ENCODE peak calls at places on chromosomes 6 and 20, in ten cellular contexts. F is spleen, W is esophagus squamous epithelium, K is HepG2, M is Peyer's patch, E is IMR-90, Z is stomach, O is adrenal gland, G is body of pancreas, H is endothelial cell of umbilical vein. D is an unnamed sample.

GRCh38 chr6:117533775-117534174 is 51.3 kb downstream of the DCBLD1 start:
- DNase-seq in O (no peak), G (no peak), M (no peak), H (no peak), E (no peak), W (no peak), F (no peak), K (no peak), Z (no peak), D (no peak)

GRCh38 chr6:152598858-152599537 is 38.2 kb downstream of the SYNE1 start:
- DNase-seq in Z (no peak), G (no peak), O (no peak), H (peak), K (no peak), F (no peak), W (no peak), E (peak), M (no peak), D (no peak)

GRCh38 chr6:34383171-34383631 is 9.3 kb downstream of the NUDT3 start:
- DNase-seq in G (no peak), M (no peak), W (no peak), K (peak), F (no peak), E (peak), Z (no peak), H (no peak), O (no peak), D (peak)

GRCh38 chr20:4813839-4814695 is 92.4 kb downstream of the PRND start:
- DNase-seq in F (peak), E (no peak), M (peak), Z (no peak), G (peak), H (peak), K (no peak), W (peak), O (no peak), D (no peak)

GRCh38 chr6:170203212-170203611 is 87.7 kb downstream of the DLL1 start:
- DNase-seq in F (no peak), M (no peak), Z (no peak), H (no peak), K (no peak), W (no peak), O (peak), E (no peak), G (no peak), D (no peak)

GRCh38 chr6:42026540-42026939 is 23.8 kb upstream of the TAF8 start:
- DNase-seq in K (no peak), W (no peak), H (no peak), G (no peak), O (no peak), Z (no peak), M (no peak), F (peak), E (no peak), D (no peak)

GRCh38 chr20:57573893-57574292 is 13.0 kb downstream of the PCK1 start:
- DNase-seq in O (no peak), K (no peak), H (no peak), G (no peak), E (no peak), Z (no peak), W (no peak), M (no peak), F (peak), D (no peak)

GRCh38 chr6:14401181-14401745 is 283.7 kb downstream of the CD83 start:
- DNase-seq in W (no peak), M (no peak), G (no peak), F (no peak), K (no peak), H (no peak), E (no peak), Z (no peak), O (no peak), D (no peak)

DNA sequence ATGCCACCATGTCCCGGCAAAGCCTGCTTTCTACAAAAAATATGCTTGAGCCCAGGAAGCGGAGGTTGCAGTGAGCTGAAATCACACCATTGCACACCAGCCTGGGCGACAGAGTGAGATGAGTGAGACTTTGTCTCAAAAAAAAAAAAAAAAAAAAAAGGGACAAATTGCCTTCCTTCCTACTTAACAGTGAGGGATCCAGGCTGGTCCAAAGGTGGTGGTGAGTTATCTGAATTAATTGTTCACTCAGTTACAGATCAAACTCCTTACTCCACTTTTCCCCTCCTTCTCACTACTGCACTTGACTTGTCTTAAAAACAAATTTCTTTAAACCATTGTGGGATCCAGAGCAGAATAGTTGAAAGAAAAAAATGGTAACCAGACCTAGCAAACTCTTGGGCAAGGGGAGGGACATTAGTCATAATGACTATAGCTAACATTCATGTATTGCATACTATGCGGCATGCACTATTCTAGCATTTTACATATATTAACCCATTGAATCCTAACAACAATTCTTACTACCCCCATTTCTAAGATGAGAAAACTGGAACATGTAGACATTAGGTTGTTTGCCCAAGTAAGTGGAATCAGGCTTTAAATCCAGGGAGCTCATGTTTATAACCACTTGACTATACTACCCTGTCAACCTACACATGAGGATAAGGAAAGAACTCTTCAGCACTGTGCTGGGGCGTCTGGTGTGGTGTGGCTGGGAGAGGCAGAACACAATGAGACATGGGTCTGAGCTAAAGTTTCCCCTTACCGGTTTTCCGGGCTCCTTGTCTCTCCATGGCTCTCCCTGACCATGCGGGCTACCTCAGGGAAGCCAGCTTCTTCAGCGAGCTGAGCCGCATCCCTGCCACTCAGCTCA is 1.5 kb downstream of the GPANK1 start:
- DNase-seq in F (no peak), M (no peak), K (no peak), G (no peak), Z (no peak), O (no peak), H (no peak), E (peak), W (no peak), D (no peak)
- H3K27ac ChIP-seq in F (no peak), M (peak), K (peak), G (peak), Z (peak), O (peak), H (peak), E (peak), W (peak), D (peak)

GRCh38 chr6:109443425-109443950 is 3.0 kb downstream of the SMPD2 start:
- DNase-seq in G (no peak), F (no peak), O (no peak), W (no peak), H (no peak), K (no peak), M (no peak), E (no peak), Z (no peak), D (no peak)
- TF ChIP-seq POLR2A in G (no peak), F (no peak), O (no peak), W (no peak), H (no peak), K (no peak), M (no peak), E (no peak), Z (no peak), D (no peak)

GRCh38 chr6:157708933-157709332 is 114.1 kb upstream of the SNX9 start:
- DNase-seq in E (no peak), F (no peak), M (no peak), K (no peak), G (no peak), H (no peak), W (no peak), Z (no peak), O (no peak), D (no peak)

GRCh38 chr6:157706883-157707282 is 116.2 kb upstream of the SNX9 start:
- DNase-seq in Z (no peak), G (no peak), H (no peak), W (no peak), M (no peak), F (no peak), O (no peak), K (no peak), E (no peak), D (no peak)

GRCh38 chr6:157707576-157707975 is 115.5 kb upstream of the SNX9 start:
- DNase-seq in F (no peak), M (no peak), K (no peak), O (no peak), Z (no peak), G (no peak), W (no peak), E (no peak), H (no peak), D (no peak)

GRCh38 chr6:157709514-157709913 is 113.5 kb upstream of the SNX9 start:
- DNase-seq in K (no peak), M (no peak), F (no peak), Z (no peak), O (no peak), W (no peak), E (no peak), H (no peak), G (no peak), D (no peak)

DNA sequence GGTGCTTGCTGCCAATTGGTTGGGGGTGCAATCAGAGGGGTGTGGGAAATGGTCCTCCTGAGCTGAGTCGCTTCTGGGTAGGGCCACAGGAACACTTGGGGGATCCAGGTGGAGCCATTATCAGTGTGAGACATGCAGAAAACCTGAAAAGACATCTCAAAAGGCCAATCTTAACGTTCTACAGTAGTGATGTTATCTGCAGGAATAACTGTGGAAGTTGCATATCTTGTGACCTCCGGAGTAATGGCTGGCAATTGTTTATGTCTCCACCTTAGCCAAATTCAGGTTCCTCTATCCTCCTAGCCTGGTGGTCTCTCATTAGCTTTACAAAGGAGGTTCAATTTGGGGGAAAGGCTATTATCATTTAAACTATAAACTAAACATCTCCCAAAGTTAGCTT is 114.8 kb upstream of the SNX9 start:
- DNase-seq in K (no peak), H (no peak), F (no peak), O (no peak), W (no peak), M (no peak), G (no peak), Z (no peak), E (no peak), D (no peak)
- H3K27ac ChIP-seq in K (no peak), H (no peak), F (no peak), O (no peak), W (no peak), M (no peak), G (no peak), Z (no peak), E (no peak), D (no peak)

GRCh38 chr20:23050847-23051627 is 1.6 kb upstream of the THBD start:
- DNase-seq in G (peak), Z (peak), M (no peak), H (peak), K (no peak), F (peak), E (peak), W (peak), O (peak), D (peak)
- TF ChIP-seq POLR2A in G (peak), Z (no peak), M (no peak), H (peak), K (no peak), F (no peak), E (no peak), W (no peak), O (no peak), D (no peak)

GRCh38 chr6:46772038-46772437 is 21.2 kb upstream of the MEP1A start:
- DNase-seq in M (no peak), O (no peak), F (no peak), Z (no peak), E (no peak), W (no peak), H (no peak), G (no peak), K (no peak), D (no peak)
- H3K27ac ChIP-seq in M (no peak), O (no peak), F (peak), Z (no peak), E (no peak), W (peak), H (no peak), G (no peak), K (no peak), D (no peak)

DNA sequence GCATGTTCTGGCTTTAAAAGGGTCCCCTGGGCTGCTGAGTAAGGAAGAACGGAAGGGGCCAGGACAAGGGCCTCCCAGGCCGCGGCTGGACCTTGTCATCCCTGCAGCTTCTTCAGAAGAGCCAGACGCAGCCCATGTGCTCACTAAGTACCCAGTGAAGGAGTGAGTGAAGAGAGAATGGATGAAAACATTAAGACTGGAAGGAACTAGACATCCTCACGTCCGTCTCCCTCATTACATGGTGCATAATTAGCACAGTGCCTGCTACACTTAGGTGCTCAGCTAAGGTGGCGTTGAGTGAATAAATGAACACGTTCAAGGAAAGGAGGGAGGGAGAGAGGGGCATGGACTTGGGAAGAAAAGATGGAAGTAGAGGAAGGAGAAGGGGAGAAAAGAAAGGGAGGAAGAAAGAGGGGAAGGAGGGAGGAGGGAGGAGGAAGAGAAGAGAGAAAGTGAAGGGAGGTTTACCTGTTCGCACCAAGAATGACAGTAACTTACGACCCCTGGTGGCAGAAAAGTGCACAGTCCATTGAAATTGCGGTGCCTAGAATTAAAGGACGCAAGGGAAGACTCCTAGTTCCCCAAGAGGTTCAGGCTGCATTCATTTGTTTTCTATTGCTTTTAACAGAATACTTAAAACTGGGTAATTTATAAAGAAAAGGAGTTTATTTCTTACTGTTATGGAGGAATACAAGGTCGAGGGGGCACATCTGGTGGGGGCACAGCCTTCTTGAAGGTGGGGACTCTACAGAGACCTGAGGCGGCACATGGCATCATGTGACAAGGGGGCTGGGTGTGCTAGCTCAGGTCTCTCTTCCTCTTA is 8.0 kb downstream of the TP53RK start:
- DNase-seq in F (no peak), K (peak), E (peak), W (no peak), H (peak), O (peak), Z (peak), M (peak), G (peak), D (peak)
- TF ChIP-seq POLR2A in F (no peak), K (no peak), E (no peak), W (no peak), H (no peak), O (no peak), Z (no peak), M (no peak), G (no peak), D (no peak)

GRCh38 chr6:74749211-74750142 is 456.4 kb downstream of the COL12A1 start:
- DNase-seq in M (no peak), E (no peak), Z (no peak), O (no peak), H (peak), G (no peak), K (no peak), W (no peak), F (no peak), D (no peak)
- H3K27ac ChIP-seq in M (no peak), E (no peak), Z (no peak), O (no peak), H (no peak), G (no peak), K (no peak), W (no peak), F (no peak), D (no peak)

DNA sequence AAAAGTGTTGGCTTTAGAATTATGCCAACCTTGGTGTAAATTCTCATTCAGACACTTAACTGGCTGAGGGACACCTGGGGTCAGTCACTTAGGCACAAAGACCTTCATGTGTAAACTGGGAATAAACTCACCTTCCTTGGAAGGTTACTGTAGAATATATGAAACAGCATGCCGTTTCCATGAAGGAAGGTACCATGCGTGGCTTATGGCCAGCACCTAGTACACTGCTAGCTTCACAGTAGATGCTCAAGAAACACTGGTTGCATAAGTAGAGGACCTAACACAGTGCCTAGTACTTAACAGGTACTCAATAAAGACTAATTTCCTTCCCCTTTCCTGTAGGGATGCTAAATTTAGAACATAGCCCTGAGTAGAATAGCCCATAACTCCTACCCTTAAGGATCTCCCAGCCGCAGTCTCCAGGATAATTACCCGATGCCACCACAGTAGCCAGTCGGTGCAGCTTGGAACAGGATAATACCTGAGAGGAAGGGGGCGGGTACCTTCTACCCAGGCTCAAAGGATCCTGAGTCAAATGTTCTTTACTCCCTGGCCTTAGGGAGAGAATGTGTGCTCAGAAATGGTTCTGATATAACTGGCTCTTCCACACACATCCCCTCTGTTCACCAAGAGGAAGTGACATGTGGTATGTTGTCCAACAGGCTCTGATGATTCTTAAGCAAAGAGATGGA is 3.6 kb downstream of the BCL2L1 start:
- DNase-seq in W (no peak), H (no peak), G (peak), Z (peak), K (no peak), F (no peak), E (no peak), M (no peak), O (no peak), D (no peak)
- TF ChIP-seq POLR2A in W (no peak), H (no peak), G (peak), Z (no peak), K (peak), F (no peak), E (no peak), M (peak), O (no peak), D (no peak)

GRCh38 chr6:156975414-156975813 is 198.2 kb downstream of the ARID1B start:
- DNase-seq in O (no peak), K (no peak), G (no peak), F (no peak), E (no peak), Z (no peak), W (no peak), H (no peak), M (no peak), D (no peak)
- H3K27ac ChIP-seq in O (no peak), K (no peak), G (no peak), F (no peak), E (no peak), Z (no peak), W (no peak), H (no peak), M (no peak), D (no peak)